ENCODE peak calls at places on chromosomes 13 and 19, in five cellular contexts. One of them, this sample, is unnamed.

GRCh38 chr13:110497003-110497402 is 64.5 kb downstream of the RAB20 start:
- DNase-seq in GM06990: no peak
- DNase-seq in body of pancreas: no peak
- DNase-seq in heart left ventricle: no peak
- DNase-seq in mammary epithelial cell: no peak
- DNase-seq in this sample: no peak

GRCh38 chr13:66875264-66875663 is 354.9 kb downstream of the PCDH9 start:
- DNase-seq in GM06990: no peak
- DNase-seq in body of pancreas: no peak
- DNase-seq in mammary epithelial cell: no peak
- DNase-seq in heart left ventricle: no peak
- DNase-seq in this sample: no peak

GRCh38 chr19:58182577-58182988 is 278 bp upstream of the ZNF274 start:
- DNase-seq in mammary epithelial cell: peak; percentile 7
- DNase-seq in body of pancreas: no peak
- DNase-seq in GM06990: no peak
- DNase-seq in heart left ventricle: no peak
- DNase-seq in this sample: no peak

GRCh38 chr19:14580623-14581237 is 2.2 kb upstream of the CLEC17A start:
- DNase-seq in GM06990: peak; percentile 57
- DNase-seq in heart left ventricle: no peak
- DNase-seq in body of pancreas: no peak
- DNase-seq in mammary epithelial cell: no peak
- DNase-seq in this sample: no peak

GRCh38 chr19:48137411-48137810 is 26.8 kb upstream of the PLA2G4C start:
- DNase-seq in mammary epithelial cell: no peak
- DNase-seq in body of pancreas: no peak
- DNase-seq in heart left ventricle: no peak
- DNase-seq in GM06990: no peak
- DNase-seq in this sample: no peak

GRCh38 chr13:31046711-31047279 is 114.3 kb downstream of the TEX26 start:
- DNase-seq in mammary epithelial cell: no peak
- DNase-seq in body of pancreas: peak; percentile 31
- DNase-seq in heart left ventricle: no peak
- DNase-seq in GM06990: no peak
- DNase-seq in this sample: peak; percentile 57

GRCh38 chr19:55352746-55353145 is 1.8 kb downstream of the COX6B2 start:
- DNase-seq in heart left ventricle: no peak
- DNase-seq in GM06990: no peak
- DNase-seq in mammary epithelial cell: no peak
- DNase-seq in body of pancreas: no peak
- DNase-seq in this sample: no peak

GRCh38 chr13:43307221-43307920 is 284.0 kb downstream of the DNAJC15 start:
- DNase-seq in GM06990: no peak
- DNase-seq in heart left ventricle: no peak
- DNase-seq in body of pancreas: no peak
- DNase-seq in mammary epithelial cell: no peak
- DNase-seq in this sample: no peak

GRCh38 chr19:1811472-1811894 is 593 bp downstream of the ATP8B3 start:
- DNase-seq in heart left ventricle: no peak
- DNase-seq in GM06990: no peak
- DNase-seq in body of pancreas: peak; percentile 80
- DNase-seq in mammary epithelial cell: peak; percentile 84
- DNase-seq in this sample: peak; percentile 90

GRCh38 chr19:1810439-1811160 is 1.5 kb downstream of the ATP8B3 start:
- DNase-seq in GM06990: no peak
- DNase-seq in body of pancreas: no peak
- DNase-seq in heart left ventricle: no peak
- DNase-seq in mammary epithelial cell: no peak
- DNase-seq in this sample: no peak

GRCh38 chr19:1812426-1813196 is 535 bp upstream of the ATP8B3 start:
- DNase-seq in heart left ventricle: peak; percentile 91
- DNase-seq in body of pancreas: peak; percentile 97
- DNase-seq in GM06990: peak; percentile 91
- DNase-seq in mammary epithelial cell: peak; percentile 95
- DNase-seq in this sample: peak; percentile 96

GRCh38 chr19:1813197-1813836 is 1.2 kb upstream of the ATP8B3 start:
- DNase-seq in heart left ventricle: no peak
- DNase-seq in body of pancreas: no peak
- DNase-seq in mammary epithelial cell: no peak
- DNase-seq in GM06990: no peak
- DNase-seq in this sample: no peak

GRCh38 chr19:1811942-1812425 is at the start of gene ATP8B3:
- DNase-seq in body of pancreas: no peak
- DNase-seq in GM06990: no peak
- DNase-seq in heart left ventricle: no peak
- DNase-seq in mammary epithelial cell: no peak
- DNase-seq in this sample: no peak
- TF ChIP-seq CTCF in body of pancreas: peak; percentile 14
- TF ChIP-seq CTCF in GM06990: peak; percentile 31
- TF ChIP-seq CTCF in heart left ventricle: peak; percentile 11
- TF ChIP-seq CTCF in mammary epithelial cell: no peak
- TF ChIP-seq CTCF in this sample: no peak

GRCh38 chr19:10421981-10422461 is 1.7 kb downstream of the PDE4A start:
- DNase-seq in heart left ventricle: no peak
- DNase-seq in body of pancreas: no peak
- DNase-seq in GM06990: no peak
- DNase-seq in mammary epithelial cell: no peak
- DNase-seq in this sample: no peak
- H3K4me3 ChIP-seq in heart left ventricle: no peak overlapping the region
- H3K4me3 ChIP-seq in body of pancreas: no peak overlapping the region
- H3K4me3 ChIP-seq in GM06990: no peak overlapping the region
- H3K4me3 ChIP-seq in mammary epithelial cell: no peak overlapping the region
- H3K4me3 ChIP-seq in this sample: no peak overlapping the region

DNA sequence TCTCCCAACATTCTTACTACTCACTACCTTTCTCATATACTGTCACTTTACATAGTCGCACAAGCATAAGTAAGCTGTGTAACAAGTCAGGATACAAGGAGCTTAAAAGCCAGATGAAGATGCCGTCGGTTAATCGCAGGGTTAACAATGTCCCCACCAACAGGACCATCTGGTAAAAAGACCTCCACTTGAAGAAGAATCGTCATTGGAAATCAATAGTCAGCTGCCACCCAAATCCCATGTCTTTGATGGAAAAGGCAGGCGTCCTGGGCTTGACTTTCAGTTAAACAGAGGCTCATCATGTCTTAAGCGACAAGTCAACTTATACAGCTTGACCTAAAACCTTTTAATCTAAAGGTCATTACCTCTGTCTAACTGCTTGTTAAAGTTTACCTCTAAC is 27.2 kb downstream of the DOCK9 start:
- DNase-seq in heart left ventricle: no peak
- DNase-seq in mammary epithelial cell: no peak
- DNase-seq in GM06990: no peak
- DNase-seq in body of pancreas: no peak
- DNase-seq in this sample: no peak
- TF ChIP-seq CTCF in heart left ventricle: no peak
- TF ChIP-seq CTCF in mammary epithelial cell: no peak
- TF ChIP-seq CTCF in GM06990: no peak
- TF ChIP-seq CTCF in body of pancreas: no peak
- TF ChIP-seq CTCF in this sample: no peak

DNA sequence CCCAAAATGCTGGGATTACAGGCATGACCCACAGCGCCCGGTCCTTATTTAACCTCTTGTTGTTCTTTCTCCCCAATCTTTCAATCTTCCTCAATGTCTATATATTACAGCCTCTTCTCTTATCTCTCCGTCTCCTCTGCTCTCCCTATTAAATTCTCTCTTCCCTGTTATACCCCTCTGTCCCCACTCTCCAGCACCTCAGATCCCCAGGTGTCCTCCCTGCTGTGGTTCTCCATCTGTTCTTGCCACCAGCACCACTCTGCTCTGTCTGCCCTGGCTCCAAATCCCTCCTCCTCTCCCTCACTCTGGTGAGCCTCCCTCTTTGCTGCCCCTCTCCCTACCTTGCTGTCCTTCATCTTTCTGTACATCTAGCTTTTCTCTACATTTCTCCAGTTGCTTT is 1.1 kb downstream of the ZNF600 start:
- DNase-seq in GM06990: no peak
- DNase-seq in body of pancreas: no peak
- DNase-seq in mammary epithelial cell: no peak
- DNase-seq in heart left ventricle: no peak
- DNase-seq in this sample: no peak
- H3K4me3 ChIP-seq in GM06990: peak overlapping the region; percentile 87
- H3K4me3 ChIP-seq in body of pancreas: peak overlapping the region; percentile 62
- H3K4me3 ChIP-seq in mammary epithelial cell: peak overlapping the region; percentile 82
- H3K4me3 ChIP-seq in heart left ventricle: peak overlapping the region; percentile 83
- H3K4me3 ChIP-seq in this sample: peak overlapping the region; percentile 80

GRCh38 chr19:6999938-7000732 is 21.1 kb downstream of the MBD3L2B start:
- DNase-seq in heart left ventricle: no peak
- DNase-seq in GM06990: no peak
- DNase-seq in mammary epithelial cell: no peak
- DNase-seq in body of pancreas: peak; percentile 7
- DNase-seq in this sample: no peak

GRCh38 chr19:7000816-7001215 is 20.4 kb downstream of the MBD3L2B start:
- DNase-seq in body of pancreas: no peak
- DNase-seq in heart left ventricle: no peak
- DNase-seq in mammary epithelial cell: no peak
- DNase-seq in GM06990: no peak
- DNase-seq in this sample: no peak

GRCh38 chr19:7006305-7006704 is 14.9 kb downstream of the MBD3L2B start:
- DNase-seq in GM06990: no peak
- DNase-seq in mammary epithelial cell: no peak
- DNase-seq in heart left ventricle: no peak
- DNase-seq in body of pancreas: no peak
- DNase-seq in this sample: no peak

GRCh38 chr19:7007859-7008258 is 13.4 kb downstream of the MBD3L2B start:
- DNase-seq in body of pancreas: no peak
- DNase-seq in heart left ventricle: no peak
- DNase-seq in mammary epithelial cell: no peak
- DNase-seq in GM06990: no peak
- DNase-seq in this sample: no peak

GRCh38 chr19:7004313-7004931 is 16.8 kb downstream of the MBD3L2B start:
- DNase-seq in mammary epithelial cell: no peak
- DNase-seq in heart left ventricle: no peak
- DNase-seq in body of pancreas: no peak
- DNase-seq in GM06990: no peak
- DNase-seq in this sample: peak; percentile 55
- TF ChIP-seq CTCF in mammary epithelial cell: peak; percentile 83
- TF ChIP-seq CTCF in heart left ventricle: peak; percentile 62
- TF ChIP-seq CTCF in body of pancreas: no peak
- TF ChIP-seq CTCF in GM06990: peak; percentile 52
- TF ChIP-seq CTCF in this sample: peak; percentile 72

GRCh38 chr19:4370418-4371041 is 27.2 kb downstream of the MPND start:
- DNase-seq in GM06990: no peak
- DNase-seq in heart left ventricle: peak; percentile 15
- DNase-seq in mammary epithelial cell: no peak
- DNase-seq in body of pancreas: no peak
- DNase-seq in this sample: no peak
- H3K4me3 ChIP-seq in GM06990: peak overlapping the region; percentile 58
- H3K4me3 ChIP-seq in heart left ventricle: peak overlapping the region; percentile 47
- H3K4me3 ChIP-seq in mammary epithelial cell: no peak overlapping the region
- H3K4me3 ChIP-seq in body of pancreas: no peak overlapping the region
- H3K4me3 ChIP-seq in this sample: no peak overlapping the region

GRCh38 chr19:35986664-35987570 is 8.1 kb upstream of the SDHAF1 start:
- DNase-seq in mammary epithelial cell: no peak
- DNase-seq in heart left ventricle: peak; percentile 34
- DNase-seq in GM06990: peak; percentile 33
- DNase-seq in body of pancreas: peak; percentile 32
- DNase-seq in this sample: no peak
- TF ChIP-seq CTCF in mammary epithelial cell: no peak
- TF ChIP-seq CTCF in heart left ventricle: no peak
- TF ChIP-seq CTCF in GM06990: no peak
- TF ChIP-seq CTCF in body of pancreas: no peak
- TF ChIP-seq CTCF in this sample: no peak

GRCh38 chr19:44752123-44752815 is 3.8 kb downstream of the BCL3 start:
- DNase-seq in heart left ventricle: no peak
- DNase-seq in mammary epithelial cell: no peak
- DNase-seq in body of pancreas: no peak
- DNase-seq in GM06990: no peak
- DNase-seq in this sample: no peak
- H3K4me3 ChIP-seq in heart left ventricle: peak overlapping the region; percentile 49
- H3K4me3 ChIP-seq in mammary epithelial cell: no peak overlapping the region
- H3K4me3 ChIP-seq in body of pancreas: no peak overlapping the region
- H3K4me3 ChIP-seq in GM06990: no peak overlapping the region
- H3K4me3 ChIP-seq in this sample: no peak overlapping the region

This sample was measured in epithelial cell of esophagus.